ENCODE peak calls at places on chromosomes 4 and X, in four cellular contexts. J, P, A and Y are unnamed samples.

GRCh38 chrX:115561605-115562491 is 874 bp downstream of the PLS3 start:
- DNase-seq in P (peak), A (no peak), J (no peak), Y (peak)

GRCh38 chr4:57119054-57119651 is 9.0 kb upstream of the IGFBP7 start:
- DNase-seq in P (no peak), A (peak), J (no peak), Y (no peak)

GRCh38 chrX:15988661-15989603 is 134.3 kb upstream of the AP1S2 start:
- DNase-seq in P (no peak), J (no peak), A (peak), Y (no peak)

GRCh38 chr4:153432971-153433752 is 33.0 kb upstream of the TMEM131L start:
- DNase-seq in A (peak), P (peak), J (peak), Y (peak)

GRCh38 chr4:162683659-162684370 is 482.9 kb downstream of the NAF1 start:
- DNase-seq in J (no peak), A (peak), P (no peak), Y (no peak)

GRCh38 chr4:144647095-144647959 is 1.4 kb downstream of the HHIP start:
- DNase-seq in A (peak), J (no peak), P (no peak), Y (no peak)

GRCh38 chr4:174697896-174698295 is 131.2 kb downstream of the GLRA3 start:
- DNase-seq in J (no peak), A (no peak), P (no peak), Y (no peak)

GRCh38 chr4:40785727-40786126 is 36.0 kb downstream of the NSUN7 start:
- DNase-seq in J (no peak), A (no peak), P (no peak), Y (no peak)